ENCODE peak calls at places on chromosome 19, in ten cellular contexts. P is left ventricle myocardium superior; M is NCI-H187 treated with DMSO at 0.1 percent for 48 hours; U is right cardiac atrium; J is NCI-H774; B is nephron progenitor cell; A is HuH-7; F is activated CD4-positive, alpha-beta T cell treated with anti-CD3 and anti-CD28 coated beads, Interleukin-2, amount 10 ng/mL, durations not matched to agents 7 days and 5 days; E is lower leg skin; Q is left ventricle myocardium inferior. G is an unnamed sample.

GRCh38 chr19:29714953-29715694 is at the start of gene C19orf12:
- DNase-seq in P (peak), M (no peak), U (peak), J (peak), B (peak), A (peak), F (peak), E (peak), Q (peak), G (peak)

GRCh38 chr19:6767357-6768235 is at the start of gene SH2D3A:
- DNase-seq in P (peak), M (no peak), U (peak), J (peak), B (peak), A (peak), F (peak), E (peak), Q (peak), G (peak)

GRCh38 chr19:3028305-3029069 is 593 bp downstream of the TLE2 start:
- DNase-seq in P (no peak), M (no peak), U (no peak), J (no peak), B (no peak), A (no peak), F (no peak), E (no peak), Q (no peak), G (peak)

GRCh38 chr19:10135551-10136334 is 16.0 kb upstream of the EIF3G start:
- DNase-seq in P (no peak), M (no peak), U (no peak), J (no peak), B (no peak), A (no peak), F (no peak), E (no peak), Q (no peak), G (peak)

GRCh38 chr19:11194657-11195056 is 2.7 kb downstream of the KANK2 start:
- DNase-seq in P (peak), M (no peak), U (no peak), J (no peak), B (no peak), A (no peak), F (no peak), E (no peak), Q (no peak), G (no peak)

GRCh38 chr19:36819130-36819630 is 19.0 kb downstream of the ZNF790 start:
- DNase-seq in P (no peak), M (no peak), U (no peak), J (no peak), B (no peak), A (no peak), F (no peak), E (no peak), Q (no peak), G (no peak)

GRCh38 chr19:45253396-45254027 is 2.4 kb downstream of the MARK4 start:
- DNase-seq in P (no peak), M (no peak), U (no peak), J (no peak), B (no peak), A (no peak), F (no peak), E (no peak), Q (no peak), G (no peak)

GRCh38 chr19:40719414-40719894 is 2.5 kb downstream of the ITPKC start:
- DNase-seq in P (no peak), M (no peak), U (no peak), J (no peak), B (no peak), A (no peak), F (no peak), E (no peak), Q (no peak), G (no peak)

GRCh38 chr19:16587031-16588023 is 15.1 kb upstream of the SLC35E1 start:
- DNase-seq in P (peak), M (no peak), U (no peak), J (no peak), B (peak), A (no peak), F (peak), E (no peak), Q (no peak), G (peak)

GRCh38 chr19:48169585-48169973 is 565 bp downstream of the LIG1 start:
- DNase-seq in P (peak), M (peak), U (peak), J (peak), B (peak), A (peak), F (peak), E (peak), Q (peak), G (peak)

GRCh38 chr19:13848811-13849241 is 28.1 kb upstream of the NANOS3 start:
- DNase-seq in P (no peak), M (no peak), U (no peak), J (no peak), B (no peak), A (no peak), F (no peak), E (no peak), Q (no peak), G (no peak)

GRCh38 chr19:48815870-48816501 is 5.2 kb upstream of the BCAT2 start:
- DNase-seq in P (peak), M (no peak), U (no peak), J (peak), B (no peak), A (peak), F (no peak), E (no peak), Q (no peak), G (no peak)

GRCh38 chr19:58338825-58339558 is 12.2 kb downstream of the ZSCAN22 start:
- DNase-seq in P (no peak), M (no peak), U (no peak), J (no peak), B (peak), A (no peak), F (no peak), E (no peak), Q (no peak), G (no peak)

GRCh38 chr19:19741184-19741583 is 8.3 kb upstream of the ZNF14 start:
- DNase-seq in P (no peak), M (no peak), U (no peak), J (no peak), B (no peak), A (no peak), F (no peak), E (no peak), Q (no peak), G (no peak)

GRCh38 chr19:58279925-58280316 is 1.2 kb downstream of the ZNF8 start:
- DNase-seq in P (no peak), M (no peak), U (no peak), J (no peak), B (no peak), A (no peak), F (no peak), E (no peak), Q (no peak), G (no peak)

GRCh38 chr19:41707502-41707812 is 969 bp upstream of the CEACAM5 start:
- DNase-seq in P (no peak), M (no peak), U (no peak), J (peak), B (no peak), A (no peak), F (no peak), E (peak), Q (no peak), G (no peak)

GRCh38 chr19:41263042-41263849 is 926 bp upstream of the HNRNPUL1 start:
- DNase-seq in P (peak), M (peak), U (peak), J (peak), B (peak), A (no peak), F (peak), E (peak), Q (peak), G (peak)

GRCh38 chr19:4375620-4376228 is 24.6 kb downstream of the SH3GL1 start:
- DNase-seq in P (no peak), M (no peak), U (peak), J (no peak), B (no peak), A (no peak), F (no peak), E (peak), Q (no peak), G (peak)

GRCh38 chr19:33404916-33405315 is 31.4 kb downstream of the CEBPG start:
- DNase-seq in P (peak), M (no peak), U (no peak), J (no peak), B (no peak), A (no peak), F (no peak), E (no peak), Q (peak), G (no peak)

GRCh38 chr19:48421548-48421947 is 24.2 kb upstream of the GRWD1 start:
- DNase-seq in P (no peak), M (no peak), U (no peak), J (no peak), B (no peak), A (no peak), F (no peak), E (peak), Q (no peak), G (no peak)

GRCh38 chr19:27742041-27742440 is 1470.9 kb downstream of the UQCRFS1 start:
- DNase-seq in P (no peak), M (no peak), U (no peak), J (no peak), B (no peak), A (no peak), F (no peak), E (no peak), Q (no peak), G (no peak)

GRCh38 chr19:3346677-3347353 is 19.6 kb upstream of the NFIC start:
- DNase-seq in P (peak), M (no peak), U (peak), J (no peak), B (no peak), A (no peak), F (no peak), E (peak), Q (peak), G (no peak)